ENCODE peak calls at places on chromosomes 3 and 15, in six cellular contexts. U is body of pancreas, Q is neural progenitor cell, B is GM12865, Y is heart left ventricle, C is progenitor cell of endocrine pancreas. E is an unnamed sample.
A peak's percentile ranks its signal among the peaks of the same experiment; 100 is the strongest.

GRCh38 chr3:186239321-186239720 is 122.7 kb downstream of the DGKG start:
- DNase-seq in U (no peak), Q (peak; percentile 76), B (no peak), Y (no peak), C (no peak), E (no peak)

GRCh38 chr3:101219842-101220560 is 100.4 kb downstream of the IMPG2 start:
- DNase-seq in U (no peak), Q (no peak), B (no peak), Y (no peak), C (no peak), E (no peak)

GRCh38 chr3:57951106-57951882 is 56.9 kb upstream of the FLNB start:
- DNase-seq in U (peak; percentile 28), Q (no peak), B (no peak), Y (peak; percentile 91), C (no peak), E (no peak)

GRCh38 chr3:161067346-161067745 is 37.8 kb downstream of the B3GALNT1 start:
- DNase-seq in U (no peak), Q (no peak), B (peak; percentile 25), Y (no peak), C (no peak), E (no peak)

GRCh38 chr3:31968927-31969418 is 12.1 kb downstream of the OSBPL10 start:
- DNase-seq in U (no peak), Q (peak; percentile 73), B (no peak), Y (no peak), C (no peak), E (no peak)

GRCh38 chr3:12046406-12046805 is 42.2 kb downstream of the SYN2 start:
- DNase-seq in U (no peak), Q (peak; percentile 7), B (no peak), Y (no peak), C (no peak), E (no peak)

GRCh38 chr15:31453558-31454318 is 127.1 kb downstream of the KLF13 start:
- DNase-seq in U (no peak), Q (no peak), B (no peak), Y (no peak), C (no peak), E (no peak)

GRCh38 chr3:10205461-10206165 is 40.9 kb downstream of the IRAK2 start:
- DNase-seq in U (no peak), Q (no peak), B (no peak), Y (no peak), C (no peak), E (no peak)

GRCh38 chr3:15953841-15954240 is 156.1 kb upstream of the ANKRD28 start:
- DNase-seq in U (no peak), Q (no peak), B (peak; percentile 10), Y (no peak), C (no peak), E (no peak)

GRCh38 chr15:29518442-29518841 is 248.8 kb upstream of the NSMCE3 start:
- DNase-seq in U (peak; percentile 31), Q (no peak), B (no peak), Y (no peak), C (no peak), E (no peak)

GRCh38 chr3:88321696-88322095 is 171.9 kb downstream of the C3orf38 start:
- DNase-seq in U (no peak), Q (no peak), B (no peak), Y (no peak), C (no peak), E (no peak)

GRCh38 chr3:106452096-106452495 is 583.3 kb upstream of the CBLB start:
- DNase-seq in U (no peak), Q (no peak), B (no peak), Y (no peak), C (no peak), E (no peak)

GRCh38 chr15:26868029-26868685 is 1.3 kb downstream of the GABRA5 start:
- DNase-seq in U (no peak), Q (no peak), B (no peak), Y (no peak), C (no peak), E (no peak)

GRCh38 chr3:156643729-156644389 is 30.5 kb upstream of the TIPARP start:
- DNase-seq in U (no peak), Q (no peak), B (peak; percentile 81), Y (no peak), C (no peak), E (no peak)

DNA sequence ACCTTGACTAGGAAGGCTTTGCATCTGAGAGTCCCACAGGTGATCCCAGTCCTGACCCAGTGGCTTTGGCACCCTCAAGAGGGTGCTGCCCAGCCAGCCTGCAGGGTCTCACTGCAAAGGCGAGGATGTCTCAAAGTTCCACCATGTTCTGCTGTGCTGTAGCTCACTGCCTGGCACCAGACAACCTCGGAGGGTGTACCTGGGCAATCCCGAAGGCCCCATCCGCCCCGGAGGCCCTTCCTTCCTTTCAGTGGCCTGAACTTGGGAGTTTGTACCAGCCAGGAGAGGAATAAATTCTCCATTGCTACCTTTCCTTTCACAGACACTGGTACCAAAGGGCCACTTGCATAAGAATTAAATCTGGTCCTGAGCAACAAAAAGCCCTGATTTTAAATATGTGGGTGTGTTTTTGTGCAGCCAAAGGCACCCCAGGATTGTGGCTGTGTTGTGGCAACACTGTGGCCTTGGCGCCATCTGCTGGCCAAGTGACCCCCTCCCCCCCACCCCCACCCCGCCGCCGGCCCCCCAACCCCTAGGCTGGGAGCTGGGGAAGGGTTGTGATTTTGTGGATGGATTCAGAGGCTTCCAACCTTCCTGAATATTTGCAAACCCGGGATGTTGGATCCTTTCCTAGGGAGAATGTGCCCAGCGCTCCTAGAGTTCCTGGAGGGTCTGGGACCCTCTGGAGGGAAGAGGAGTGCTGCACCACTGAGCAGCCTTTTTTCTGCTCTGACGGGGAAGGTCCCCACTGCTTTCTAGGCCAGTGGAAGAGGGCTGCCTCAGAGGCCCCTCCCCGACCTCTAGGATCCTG is 9.7 kb upstream of the PTPN23 start:
- DNase-seq in U (no peak), Q (peak; percentile 61), B (peak; percentile 53), Y (no peak), C (no peak), E (no peak)
- TF ChIP-seq CTCF in U (no peak), Q (peak; percentile 70), B (peak; percentile 37), Y (peak; percentile 51), C (peak; percentile 59), E (peak; percentile 23)

GRCh38 chr15:89416339-89417183 is 79.8 kb downstream of the RHCG start:
- DNase-seq in U (peak; percentile 77), Q (peak; percentile 90), B (peak; percentile 88), Y (no peak), C (peak; percentile 75), E (peak; percentile 94)

GRCh38 chr15:89423981-89424380 is 72.4 kb downstream of the RHCG start:
- DNase-seq in U (no peak), Q (no peak), B (no peak), Y (no peak), C (no peak), E (no peak)

GRCh38 chr15:89417206-89417725 is 79.1 kb downstream of the RHCG start:
- DNase-seq in U (no peak), Q (no peak), B (no peak), Y (no peak), C (no peak), E (no peak)

GRCh38 chr15:89419370-89419984 is 76.9 kb downstream of the RHCG start:
- DNase-seq in U (peak; percentile 66), Q (peak; percentile 92), B (no peak), Y (peak; percentile 41), C (peak; percentile 77), E (no peak)

DNA sequence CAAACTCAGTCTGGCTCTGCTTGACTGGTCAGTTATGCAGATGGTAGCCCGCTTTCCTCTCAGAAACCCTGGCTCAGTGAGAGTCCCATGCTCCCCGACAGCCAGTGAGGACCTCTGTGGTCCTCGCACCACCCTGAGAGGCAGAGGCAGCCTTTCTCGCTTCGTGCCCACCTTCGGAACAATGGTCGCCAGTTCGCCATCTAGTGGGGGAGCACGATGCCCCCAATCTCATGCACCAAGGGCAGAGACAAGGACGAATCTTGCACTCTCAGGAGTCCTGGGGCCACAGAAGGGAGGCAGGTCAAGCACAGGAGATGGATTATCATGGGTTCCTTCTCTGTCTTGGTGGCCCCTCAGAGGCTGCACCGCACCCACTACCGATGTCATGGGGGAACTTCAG is 75.2 kb downstream of the RHCG start:
- DNase-seq in U (no peak), Q (no peak), B (no peak), Y (no peak), C (no peak), E (no peak)
- TF ChIP-seq CTCF in U (no peak), Q (no peak), B (no peak), Y (no peak), C (no peak), E (no peak)

DNA sequence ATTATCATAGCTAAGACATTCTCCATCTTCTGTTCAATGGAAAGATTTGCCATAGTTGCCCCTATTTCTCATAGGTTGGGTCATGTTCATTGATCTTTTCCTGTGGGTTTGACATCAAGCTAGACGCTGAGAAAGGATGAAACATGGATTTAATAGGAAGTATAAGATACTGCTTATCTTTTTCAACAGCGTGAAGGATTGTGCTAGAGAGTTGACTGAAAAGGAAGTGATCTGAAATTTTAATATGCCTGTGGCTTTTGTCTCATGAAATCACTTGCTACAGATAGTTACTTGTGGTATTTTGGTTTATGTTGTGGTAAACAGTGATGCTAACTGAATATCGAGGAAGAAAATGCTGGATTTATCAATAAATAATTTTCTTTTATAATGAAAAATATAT is 442.9 kb downstream of the EDEM1 start:
- DNase-seq in U (no peak), Q (no peak), B (no peak), Y (no peak), C (no peak), E (no peak)
- TF ChIP-seq CTCF in U (no peak), Q (no peak), B (no peak), Y (no peak), C (no peak), E (no peak)

GRCh38 chr3:35492846-35493245 is 146.5 kb upstream of the ARPP21 start:
- DNase-seq in U (no peak), Q (no peak), B (no peak), Y (no peak), C (no peak), E (no peak)
- TF ChIP-seq CTCF in U (no peak), Q (no peak), B (no peak), Y (no peak), C (no peak), E (no peak)